ENCODE peak calls at places on chromosomes 16 and 17, in ten cellular contexts. One of them, this sample, is unnamed.

GRCh38 chr17:44543213-44543904 is 13.9 kb upstream of the FZD2 start:
- DNase-seq in esophagus muscularis mucosa: no peak
- DNase-seq in endothelial cell of umbilical vein: no peak
- DNase-seq in H1: peak; percentile 87
- DNase-seq in GM12878: no peak
- DNase-seq in breast epithelium: no peak
- DNase-seq in GM23338: peak; percentile 99
- DNase-seq in Panc1: no peak
- DNase-seq in prostate gland: no peak
- DNase-seq in vagina: no peak
- DNase-seq in this sample: no peak

GRCh38 chr16:87293990-87294389 is 23.2 kb downstream of the C16orf95 start:
- DNase-seq in esophagus muscularis mucosa: no peak
- DNase-seq in breast epithelium: no peak
- DNase-seq in GM23338: no peak
- DNase-seq in prostate gland: no peak
- DNase-seq in GM12878: no peak
- DNase-seq in H1: no peak
- DNase-seq in endothelial cell of umbilical vein: no peak
- DNase-seq in Panc1: no peak
- DNase-seq in vagina: no peak
- DNase-seq in this sample: no peak

GRCh38 chr17:37392024-37392590 is 14.5 kb downstream of the ACACA start:
- DNase-seq in GM12878: no peak
- DNase-seq in GM23338: no peak
- DNase-seq in Panc1: no peak
- DNase-seq in H1: no peak
- DNase-seq in prostate gland: no peak
- DNase-seq in endothelial cell of umbilical vein: no peak
- DNase-seq in breast epithelium: no peak
- DNase-seq in esophagus muscularis mucosa: no peak
- DNase-seq in vagina: no peak
- DNase-seq in this sample: no peak

GRCh38 chr17:8072727-8073461 is 14.6 kb downstream of the ALOX12B start:
- DNase-seq in GM23338: peak; percentile 58
- DNase-seq in esophagus muscularis mucosa: no peak
- DNase-seq in vagina: no peak
- DNase-seq in GM12878: no peak
- DNase-seq in endothelial cell of umbilical vein: no peak
- DNase-seq in breast epithelium: no peak
- DNase-seq in Panc1: no peak
- DNase-seq in prostate gland: no peak
- DNase-seq in H1: no peak
- DNase-seq in this sample: no peak

GRCh38 chr16:23694707-23695373 is 16.2 kb downstream of the PLK1 start:
- DNase-seq in esophagus muscularis mucosa: no peak
- DNase-seq in vagina: no peak
- DNase-seq in prostate gland: no peak
- DNase-seq in H1: peak; percentile 79
- DNase-seq in endothelial cell of umbilical vein: peak; percentile 30
- DNase-seq in Panc1: no peak
- DNase-seq in breast epithelium: no peak
- DNase-seq in GM23338: peak; percentile 94
- DNase-seq in GM12878: no peak
- DNase-seq in this sample: no peak

GRCh38 chr16:71895679-71896385 is 501 bp downstream of the IST1 start:
- DNase-seq in esophagus muscularis mucosa: no peak
- DNase-seq in vagina: peak; percentile 86
- DNase-seq in H1: no peak
- DNase-seq in Panc1: no peak
- DNase-seq in GM23338: peak; percentile 50
- DNase-seq in prostate gland: peak; percentile 15
- DNase-seq in endothelial cell of umbilical vein: no peak
- DNase-seq in GM12878: no peak
- DNase-seq in breast epithelium: peak; percentile 56
- DNase-seq in this sample: peak; percentile 45

GRCh38 chr16:19127674-19128131 is 13.9 kb downstream of the ITPRIPL2 start:
- DNase-seq in prostate gland: no peak
- DNase-seq in Panc1: no peak
- DNase-seq in breast epithelium: no peak
- DNase-seq in esophagus muscularis mucosa: no peak
- DNase-seq in GM23338: no peak
- DNase-seq in GM12878: peak; percentile 57
- DNase-seq in endothelial cell of umbilical vein: no peak
- DNase-seq in H1: no peak
- DNase-seq in vagina: no peak
- DNase-seq in this sample: no peak

GRCh38 chr17:45147102-45147580 is 1.1 kb upstream of the HEXIM1 start:
- DNase-seq in Panc1: no peak
- DNase-seq in breast epithelium: peak; percentile 60
- DNase-seq in esophagus muscularis mucosa: no peak
- DNase-seq in GM12878: no peak
- DNase-seq in GM23338: peak; percentile 87
- DNase-seq in vagina: peak; percentile 96
- DNase-seq in H1: no peak
- DNase-seq in prostate gland: no peak
- DNase-seq in endothelial cell of umbilical vein: peak; percentile 71
- DNase-seq in this sample: no peak

GRCh38 chr17:63550816-63551639 is 751 bp downstream of the DCAF7 start:
- DNase-seq in breast epithelium: no peak
- DNase-seq in vagina: peak; percentile 86
- DNase-seq in GM23338: peak; percentile 56
- DNase-seq in GM12878: no peak
- DNase-seq in endothelial cell of umbilical vein: peak; percentile 59
- DNase-seq in Panc1: no peak
- DNase-seq in prostate gland: no peak
- DNase-seq in H1: no peak
- DNase-seq in esophagus muscularis mucosa: no peak
- DNase-seq in this sample: peak; percentile 23

GRCh38 chr16:87844374-87844733 is 25.0 kb downstream of the SLC7A5 start:
- DNase-seq in esophagus muscularis mucosa: no peak
- DNase-seq in breast epithelium: no peak
- DNase-seq in vagina: no peak
- DNase-seq in GM12878: no peak
- DNase-seq in Panc1: no peak
- DNase-seq in GM23338: peak; percentile 76
- DNase-seq in prostate gland: no peak
- DNase-seq in endothelial cell of umbilical vein: no peak
- DNase-seq in H1: no peak
- DNase-seq in this sample: no peak

GRCh38 chr17:42682400-42683384 is at the start of gene CNTNAP1:
- DNase-seq in GM12878: no peak
- DNase-seq in esophagus muscularis mucosa: no peak
- DNase-seq in H1: no peak
- DNase-seq in Panc1: no peak
- DNase-seq in GM23338: peak; percentile 83
- DNase-seq in vagina: no peak
- DNase-seq in breast epithelium: no peak
- DNase-seq in endothelial cell of umbilical vein: peak; percentile 74
- DNase-seq in prostate gland: no peak
- DNase-seq in this sample: peak; percentile 68

GRCh38 chr17:64441772-64442549 is 7.0 kb upstream of the MILR1 start:
- DNase-seq in GM23338: no peak
- DNase-seq in Panc1: no peak
- DNase-seq in breast epithelium: no peak
- DNase-seq in H1: no peak
- DNase-seq in GM12878: no peak
- DNase-seq in prostate gland: no peak
- DNase-seq in esophagus muscularis mucosa: no peak
- DNase-seq in vagina: no peak
- DNase-seq in endothelial cell of umbilical vein: peak; percentile 74
- DNase-seq in this sample: peak; percentile 24

GRCh38 chr16:15703029-15703736 is 53.1 kb downstream of the NDE1 start:
- DNase-seq in H1: no peak
- DNase-seq in endothelial cell of umbilical vein: no peak
- DNase-seq in prostate gland: no peak
- DNase-seq in breast epithelium: no peak
- DNase-seq in GM12878: no peak
- DNase-seq in vagina: no peak
- DNase-seq in esophagus muscularis mucosa: no peak
- DNase-seq in Panc1: no peak
- DNase-seq in GM23338: no peak
- DNase-seq in this sample: no peak
- TF ChIP-seq POLR2AphosphoS5 in H1: no peak
- TF ChIP-seq POLR2AphosphoS5 in endothelial cell of umbilical vein: no peak
- TF ChIP-seq POLR2AphosphoS5 in prostate gland: no peak
- TF ChIP-seq POLR2AphosphoS5 in breast epithelium: no peak
- TF ChIP-seq POLR2AphosphoS5 in GM12878: no peak
- TF ChIP-seq POLR2AphosphoS5 in vagina: no peak
- TF ChIP-seq POLR2AphosphoS5 in esophagus muscularis mucosa: peak; percentile 47
- TF ChIP-seq POLR2AphosphoS5 in Panc1: no peak
- TF ChIP-seq POLR2AphosphoS5 in GM23338: no peak
- TF ChIP-seq POLR2AphosphoS5 in this sample: no peak

GRCh38 chr16:89993971-89994370 is 25.3 kb downstream of the DBNDD1 start:
- DNase-seq in GM12878: no peak
- DNase-seq in esophagus muscularis mucosa: no peak
- DNase-seq in prostate gland: no peak
- DNase-seq in vagina: no peak
- DNase-seq in breast epithelium: no peak
- DNase-seq in Panc1: no peak
- DNase-seq in H1: no peak
- DNase-seq in endothelial cell of umbilical vein: no peak
- DNase-seq in GM23338: no peak
- DNase-seq in this sample: no peak
- H3K4me1 ChIP-seq in GM12878: no peaks in the 10 kb centered on the region
- H3K4me1 ChIP-seq in esophagus muscularis mucosa: peaks cover 8% of the 10 kb centered on the region
- H3K4me1 ChIP-seq in prostate gland: no peaks in the 10 kb centered on the region
- H3K4me1 ChIP-seq in vagina: no peaks in the 10 kb centered on the region
- H3K4me1 ChIP-seq in breast epithelium: no peaks in the 10 kb centered on the region
- H3K4me1 ChIP-seq in Panc1: no peaks in the 10 kb centered on the region
- H3K4me1 ChIP-seq in H1: no peaks in the 10 kb centered on the region
- H3K4me1 ChIP-seq in endothelial cell of umbilical vein: no peaks in the 10 kb centered on the region
- H3K4me1 ChIP-seq in GM23338: no peaks in the 10 kb centered on the region
- H3K4me1 ChIP-seq in this sample: no peaks in the 10 kb centered on the region

GRCh38 chr16:84907575-84907974 is 87.8 kb downstream of the CRISPLD2 start:
- DNase-seq in prostate gland: no peak
- DNase-seq in H1: no peak
- DNase-seq in GM12878: no peak
- DNase-seq in endothelial cell of umbilical vein: no peak
- DNase-seq in esophagus muscularis mucosa: no peak
- DNase-seq in breast epithelium: no peak
- DNase-seq in vagina: no peak
- DNase-seq in GM23338: no peak
- DNase-seq in Panc1: no peak
- DNase-seq in this sample: peak; percentile 38
- TF ChIP-seq CTCF in prostate gland: no peak
- TF ChIP-seq CTCF in H1: no peak
- TF ChIP-seq CTCF in GM12878: no peak
- TF ChIP-seq CTCF in endothelial cell of umbilical vein: no peak
- TF ChIP-seq CTCF in esophagus muscularis mucosa: no peak
- TF ChIP-seq CTCF in breast epithelium: peak; percentile 33
- TF ChIP-seq CTCF in vagina: no peak
- TF ChIP-seq CTCF in GM23338: no peak
- TF ChIP-seq CTCF in Panc1: no peak
- TF ChIP-seq CTCF in this sample: no peak

GRCh38 chr17:74211929-74212261 is 1.5 kb upstream of the TTYH2 start:
- DNase-seq in breast epithelium: no peak
- DNase-seq in GM12878: no peak
- DNase-seq in vagina: no peak
- DNase-seq in Panc1: no peak
- DNase-seq in prostate gland: no peak
- DNase-seq in esophagus muscularis mucosa: no peak
- DNase-seq in endothelial cell of umbilical vein: no peak
- DNase-seq in GM23338: peak; percentile 19
- DNase-seq in H1: no peak
- DNase-seq in this sample: no peak

GRCh38 chr17:74212262-74212912 is 984 bp upstream of the TTYH2 start:
- DNase-seq in H1: no peak
- DNase-seq in breast epithelium: no peak
- DNase-seq in prostate gland: no peak
- DNase-seq in GM23338: peak; percentile 62
- DNase-seq in Panc1: no peak
- DNase-seq in GM12878: no peak
- DNase-seq in endothelial cell of umbilical vein: peak; percentile 20
- DNase-seq in vagina: no peak
- DNase-seq in esophagus muscularis mucosa: no peak
- DNase-seq in this sample: peak; percentile 19

GRCh38 chr17:74211141-74211928 is 2.0 kb upstream of the TTYH2 start:
- DNase-seq in esophagus muscularis mucosa: no peak
- DNase-seq in vagina: no peak
- DNase-seq in GM23338: peak; percentile 76
- DNase-seq in H1: no peak
- DNase-seq in Panc1: no peak
- DNase-seq in endothelial cell of umbilical vein: no peak
- DNase-seq in breast epithelium: no peak
- DNase-seq in GM12878: no peak
- DNase-seq in prostate gland: no peak
- DNase-seq in this sample: no peak

GRCh38 chr17:74212913-74213791 is at the start of gene TTYH2:
- DNase-seq in GM12878: no peak
- DNase-seq in endothelial cell of umbilical vein: peak; percentile 73
- DNase-seq in prostate gland: peak; percentile 90
- DNase-seq in breast epithelium: peak; percentile 82
- DNase-seq in GM23338: peak; percentile 91
- DNase-seq in Panc1: no peak
- DNase-seq in esophagus muscularis mucosa: peak; percentile 96
- DNase-seq in H1: no peak
- DNase-seq in vagina: no peak
- DNase-seq in this sample: peak; percentile 90

GRCh38 chr17:74210191-74211140 is 2.9 kb upstream of the TTYH2 start:
- DNase-seq in GM12878: no peak
- DNase-seq in esophagus muscularis mucosa: no peak
- DNase-seq in prostate gland: peak; percentile 59
- DNase-seq in Panc1: no peak
- DNase-seq in H1: no peak
- DNase-seq in vagina: no peak
- DNase-seq in endothelial cell of umbilical vein: peak; percentile 79
- DNase-seq in breast epithelium: peak; percentile 74
- DNase-seq in GM23338: peak; percentile 70
- DNase-seq in this sample: peak; percentile 72
- TF ChIP-seq POLR2AphosphoS5 in GM12878: peak; percentile 90
- TF ChIP-seq POLR2AphosphoS5 in esophagus muscularis mucosa: peak; percentile 53
- TF ChIP-seq POLR2AphosphoS5 in prostate gland: peak; percentile 50
- TF ChIP-seq POLR2AphosphoS5 in Panc1: peak; percentile 93
- TF ChIP-seq POLR2AphosphoS5 in H1: peak; percentile 90
- TF ChIP-seq POLR2AphosphoS5 in vagina: no peak
- TF ChIP-seq POLR2AphosphoS5 in endothelial cell of umbilical vein: peak; percentile 76
- TF ChIP-seq POLR2AphosphoS5 in breast epithelium: no peak
- TF ChIP-seq POLR2AphosphoS5 in GM23338: peak; percentile 46
- TF ChIP-seq POLR2AphosphoS5 in this sample: no peak